ENCODE peak calls at places on chromosomes 4 and X, in six cellular contexts. One of them, this sample, is unnamed.

GRCh38 chrX:97306771-97307470 is 423.2 kb downstream of the RPA4 start:
- DNase-seq in GM04504: no peak
- DNase-seq in hippocampal formation: no peak
- DNase-seq in HTR-8/SVneo: no peak
- DNase-seq in stimulated activated CD4-positive, alpha-beta T cell treated with anti-CD3 and anti-CD28 coated beads, Interleukin-2, amount 100 ng/mL, for 24 hours: no peak
- DNase-seq in NCI-H2029 treated with DMSO at 0.1 percent for 48 hours: no peak
- DNase-seq in this sample: no peak

GRCh38 chrX:118595501-118596042 is 100.0 kb downstream of the DOCK11 start:
- DNase-seq in GM04504: no peak
- DNase-seq in hippocampal formation: no peak
- DNase-seq in HTR-8/SVneo: no peak
- DNase-seq in stimulated activated CD4-positive, alpha-beta T cell treated with anti-CD3 and anti-CD28 coated beads, Interleukin-2, amount 100 ng/mL, for 24 hours: no peak
- DNase-seq in NCI-H2029 treated with DMSO at 0.1 percent for 48 hours: peak; percentile 4
- DNase-seq in this sample: no peak

GRCh38 chr4:80027611-80028010 is 45.4 kb downstream of the ANTXR2 start:
- DNase-seq in GM04504: no peak
- DNase-seq in hippocampal formation: no peak
- DNase-seq in HTR-8/SVneo: no peak
- DNase-seq in stimulated activated CD4-positive, alpha-beta T cell treated with anti-CD3 and anti-CD28 coated beads, Interleukin-2, amount 100 ng/mL, for 24 hours: no peak
- DNase-seq in NCI-H2029 treated with DMSO at 0.1 percent for 48 hours: no peak
- DNase-seq in this sample: no peak

GRCh38 chrX:150366951-150367545 is 3.9 kb downstream of the MAMLD1 start:
- DNase-seq in GM04504: no peak
- DNase-seq in hippocampal formation: no peak
- DNase-seq in HTR-8/SVneo: no peak
- DNase-seq in stimulated activated CD4-positive, alpha-beta T cell treated with anti-CD3 and anti-CD28 coated beads, Interleukin-2, amount 100 ng/mL, for 24 hours: no peak
- DNase-seq in NCI-H2029 treated with DMSO at 0.1 percent for 48 hours: no peak
- DNase-seq in this sample: no peak

GRCh38 chr4:101500742-101501141 is 153.4 kb upstream of the PPP3CA start:
- DNase-seq in GM04504: no peak
- DNase-seq in hippocampal formation: no peak
- DNase-seq in HTR-8/SVneo: no peak
- DNase-seq in stimulated activated CD4-positive, alpha-beta T cell treated with anti-CD3 and anti-CD28 coated beads, Interleukin-2, amount 100 ng/mL, for 24 hours: no peak
- DNase-seq in NCI-H2029 treated with DMSO at 0.1 percent for 48 hours: no peak
- DNase-seq in this sample: no peak

GRCh38 chr4:1326751-1327525 is 20.1 kb upstream of the UVSSA start:
- DNase-seq in GM04504: no peak
- DNase-seq in hippocampal formation: no peak
- DNase-seq in HTR-8/SVneo: no peak
- DNase-seq in stimulated activated CD4-positive, alpha-beta T cell treated with anti-CD3 and anti-CD28 coated beads, Interleukin-2, amount 100 ng/mL, for 24 hours: no peak
- DNase-seq in NCI-H2029 treated with DMSO at 0.1 percent for 48 hours: no peak
- DNase-seq in this sample: no peak

GRCh38 chrX:151754641-151755215 is 20.2 kb downstream of the CNGA2 start:
- DNase-seq in GM04504: no peak
- DNase-seq in hippocampal formation: no peak
- DNase-seq in HTR-8/SVneo: no peak
- DNase-seq in stimulated activated CD4-positive, alpha-beta T cell treated with anti-CD3 and anti-CD28 coated beads, Interleukin-2, amount 100 ng/mL, for 24 hours: no peak
- DNase-seq in NCI-H2029 treated with DMSO at 0.1 percent for 48 hours: peak; percentile 28
- DNase-seq in this sample: no peak

GRCh38 chrX:4435905-4436304 is 722.5 kb upstream of the PRKX start:
- DNase-seq in GM04504: no peak
- DNase-seq in hippocampal formation: no peak
- DNase-seq in HTR-8/SVneo: no peak
- DNase-seq in stimulated activated CD4-positive, alpha-beta T cell treated with anti-CD3 and anti-CD28 coated beads, Interleukin-2, amount 100 ng/mL, for 24 hours: no peak
- DNase-seq in NCI-H2029 treated with DMSO at 0.1 percent for 48 hours: no peak
- DNase-seq in this sample: no peak

GRCh38 chr4:15717126-15717525 is 14.3 kb downstream of the BST1 start:
- DNase-seq in GM04504: no peak
- DNase-seq in hippocampal formation: no peak
- DNase-seq in HTR-8/SVneo: peak; percentile 45
- DNase-seq in stimulated activated CD4-positive, alpha-beta T cell treated with anti-CD3 and anti-CD28 coated beads, Interleukin-2, amount 100 ng/mL, for 24 hours: no peak
- DNase-seq in NCI-H2029 treated with DMSO at 0.1 percent for 48 hours: no peak
- DNase-seq in this sample: no peak

GRCh38 chr4:74618659-74619058 is 173.7 kb downstream of the AREG start:
- DNase-seq in GM04504: no peak
- DNase-seq in hippocampal formation: no peak
- DNase-seq in HTR-8/SVneo: no peak
- DNase-seq in stimulated activated CD4-positive, alpha-beta T cell treated with anti-CD3 and anti-CD28 coated beads, Interleukin-2, amount 100 ng/mL, for 24 hours: no peak
- DNase-seq in NCI-H2029 treated with DMSO at 0.1 percent for 48 hours: no peak
- DNase-seq in this sample: no peak

GRCh38 chrX:13747836-13748235 is 13.3 kb downstream of the OFD1 start:
- DNase-seq in GM04504: peak; percentile 43
- DNase-seq in hippocampal formation: peak; percentile 3
- DNase-seq in HTR-8/SVneo: peak; percentile 50
- DNase-seq in stimulated activated CD4-positive, alpha-beta T cell treated with anti-CD3 and anti-CD28 coated beads, Interleukin-2, amount 100 ng/mL, for 24 hours: no peak
- DNase-seq in NCI-H2029 treated with DMSO at 0.1 percent for 48 hours: no peak
- DNase-seq in this sample: no peak

GRCh38 chrX:101419489-101419888 is 11.5 kb downstream of the HNRNPH2 start:
- DNase-seq in GM04504: no peak
- DNase-seq in hippocampal formation: no peak
- DNase-seq in HTR-8/SVneo: no peak
- DNase-seq in stimulated activated CD4-positive, alpha-beta T cell treated with anti-CD3 and anti-CD28 coated beads, Interleukin-2, amount 100 ng/mL, for 24 hours: no peak
- DNase-seq in NCI-H2029 treated with DMSO at 0.1 percent for 48 hours: no peak
- DNase-seq in this sample: no peak

GRCh38 chr4:142331132-142331531 is 515.0 kb downstream of the INPP4B start:
- DNase-seq in GM04504: no peak
- DNase-seq in hippocampal formation: no peak
- DNase-seq in HTR-8/SVneo: no peak
- DNase-seq in stimulated activated CD4-positive, alpha-beta T cell treated with anti-CD3 and anti-CD28 coated beads, Interleukin-2, amount 100 ng/mL, for 24 hours: no peak
- DNase-seq in NCI-H2029 treated with DMSO at 0.1 percent for 48 hours: peak; percentile 50
- DNase-seq in this sample: no peak

GRCh38 chr4:86011117-86011516 is 348.7 kb downstream of the MAPK10 start:
- DNase-seq in GM04504: peak; percentile 89
- DNase-seq in hippocampal formation: no peak
- DNase-seq in HTR-8/SVneo: no peak
- DNase-seq in stimulated activated CD4-positive, alpha-beta T cell treated with anti-CD3 and anti-CD28 coated beads, Interleukin-2, amount 100 ng/mL, for 24 hours: no peak
- DNase-seq in NCI-H2029 treated with DMSO at 0.1 percent for 48 hours: no peak
- DNase-seq in this sample: no peak

GRCh38 chrX:44872319-44872816 is 620 bp upstream of the KDM6A start:
- DNase-seq in GM04504: no peak
- DNase-seq in hippocampal formation: peak; percentile 24
- DNase-seq in HTR-8/SVneo: no peak
- DNase-seq in stimulated activated CD4-positive, alpha-beta T cell treated with anti-CD3 and anti-CD28 coated beads, Interleukin-2, amount 100 ng/mL, for 24 hours: peak; percentile 24
- DNase-seq in NCI-H2029 treated with DMSO at 0.1 percent for 48 hours: no peak
- DNase-seq in this sample: peak; percentile 29

GRCh38 chr4:168877779-168878491 is 132.1 kb downstream of the CBR4 start:
- DNase-seq in GM04504: no peak
- DNase-seq in hippocampal formation: peak; percentile 16
- DNase-seq in HTR-8/SVneo: no peak
- DNase-seq in stimulated activated CD4-positive, alpha-beta T cell treated with anti-CD3 and anti-CD28 coated beads, Interleukin-2, amount 100 ng/mL, for 24 hours: peak; percentile 44
- DNase-seq in NCI-H2029 treated with DMSO at 0.1 percent for 48 hours: no peak
- DNase-seq in this sample: peak; percentile 68

GRCh38 chrX:121356850-121357171 is 309.4 kb downstream of the GLUD2 start:
- DNase-seq in GM04504: no peak
- DNase-seq in hippocampal formation: no peak
- DNase-seq in HTR-8/SVneo: no peak
- DNase-seq in stimulated activated CD4-positive, alpha-beta T cell treated with anti-CD3 and anti-CD28 coated beads, Interleukin-2, amount 100 ng/mL, for 24 hours: no peak
- DNase-seq in NCI-H2029 treated with DMSO at 0.1 percent for 48 hours: peak; percentile 9
- DNase-seq in this sample: no peak

GRCh38 chrX:26146024-26146423 is 7.9 kb downstream of the MAGEB18 start:
- DNase-seq in GM04504: no peak
- DNase-seq in hippocampal formation: no peak
- DNase-seq in HTR-8/SVneo: no peak
- DNase-seq in stimulated activated CD4-positive, alpha-beta T cell treated with anti-CD3 and anti-CD28 coated beads, Interleukin-2, amount 100 ng/mL, for 24 hours: no peak
- DNase-seq in NCI-H2029 treated with DMSO at 0.1 percent for 48 hours: no peak
- DNase-seq in this sample: no peak

GRCh38 chr4:44771789-44772188 is 45.4 kb upstream of the GNPDA2 start:
- DNase-seq in GM04504: no peak
- DNase-seq in hippocampal formation: no peak
- DNase-seq in HTR-8/SVneo: no peak
- DNase-seq in stimulated activated CD4-positive, alpha-beta T cell treated with anti-CD3 and anti-CD28 coated beads, Interleukin-2, amount 100 ng/mL, for 24 hours: no peak
- DNase-seq in NCI-H2029 treated with DMSO at 0.1 percent for 48 hours: no peak
- DNase-seq in this sample: no peak

GRCh38 chr4:4289055-4289454 is 899 bp downstream of the LYAR start:
- DNase-seq in GM04504: no peak
- DNase-seq in hippocampal formation: no peak
- DNase-seq in HTR-8/SVneo: no peak
- DNase-seq in stimulated activated CD4-positive, alpha-beta T cell treated with anti-CD3 and anti-CD28 coated beads, Interleukin-2, amount 100 ng/mL, for 24 hours: no peak
- DNase-seq in NCI-H2029 treated with DMSO at 0.1 percent for 48 hours: no peak
- DNase-seq in this sample: no peak

GRCh38 chr4:66691101-66691500 is 854.2 kb downstream of the CENPC start:
- DNase-seq in GM04504: no peak
- DNase-seq in hippocampal formation: no peak
- DNase-seq in HTR-8/SVneo: no peak
- DNase-seq in stimulated activated CD4-positive, alpha-beta T cell treated with anti-CD3 and anti-CD28 coated beads, Interleukin-2, amount 100 ng/mL, for 24 hours: no peak
- DNase-seq in NCI-H2029 treated with DMSO at 0.1 percent for 48 hours: no peak
- DNase-seq in this sample: no peak

GRCh38 chr4:133483600-133484246 is 334.6 kb downstream of the PCDH10 start:
- DNase-seq in GM04504: peak; percentile 20
- DNase-seq in hippocampal formation: no peak
- DNase-seq in HTR-8/SVneo: no peak
- DNase-seq in stimulated activated CD4-positive, alpha-beta T cell treated with anti-CD3 and anti-CD28 coated beads, Interleukin-2, amount 100 ng/mL, for 24 hours: no peak
- DNase-seq in NCI-H2029 treated with DMSO at 0.1 percent for 48 hours: no peak
- DNase-seq in this sample: no peak

GRCh38 chr4:61468091-61468720 is 268.1 kb downstream of the ADGRL3 start:
- DNase-seq in GM04504: no peak
- DNase-seq in hippocampal formation: no peak
- DNase-seq in HTR-8/SVneo: peak; percentile 10
- DNase-seq in stimulated activated CD4-positive, alpha-beta T cell treated with anti-CD3 and anti-CD28 coated beads, Interleukin-2, amount 100 ng/mL, for 24 hours: no peak
- DNase-seq in NCI-H2029 treated with DMSO at 0.1 percent for 48 hours: no peak
- DNase-seq in this sample: no peak

GRCh38 chr4:186516287-186516686 is 39.1 kb downstream of the MTNR1A start:
- DNase-seq in GM04504: no peak
- DNase-seq in hippocampal formation: no peak
- DNase-seq in HTR-8/SVneo: no peak
- DNase-seq in stimulated activated CD4-positive, alpha-beta T cell treated with anti-CD3 and anti-CD28 coated beads, Interleukin-2, amount 100 ng/mL, for 24 hours: no peak
- DNase-seq in NCI-H2029 treated with DMSO at 0.1 percent for 48 hours: no peak
- DNase-seq in this sample: no peak

GRCh38 chrX:20373063-20373462 is 106.4 kb upstream of the RPS6KA3 start:
- DNase-seq in GM04504: no peak
- DNase-seq in hippocampal formation: no peak
- DNase-seq in HTR-8/SVneo: no peak
- DNase-seq in stimulated activated CD4-positive, alpha-beta T cell treated with anti-CD3 and anti-CD28 coated beads, Interleukin-2, amount 100 ng/mL, for 24 hours: no peak
- DNase-seq in NCI-H2029 treated with DMSO at 0.1 percent for 48 hours: no peak
- DNase-seq in this sample: no peak

GRCh38 chr4:155545456-155545855 is 121.2 kb upstream of the GUCY1A1 start:
- DNase-seq in GM04504: no peak
- DNase-seq in hippocampal formation: no peak
- DNase-seq in HTR-8/SVneo: no peak
- DNase-seq in stimulated activated CD4-positive, alpha-beta T cell treated with anti-CD3 and anti-CD28 coated beads, Interleukin-2, amount 100 ng/mL, for 24 hours: no peak
- DNase-seq in NCI-H2029 treated with DMSO at 0.1 percent for 48 hours: no peak
- DNase-seq in this sample: no peak